ENCODE peak calls at places on chromosomes 11 and 22, in seven cellular contexts. I, X, Y, N, U, O and B are unnamed samples.

GRCh38 chr22:42929838-42930155 is 72.7 kb upstream of the ARFGAP3 start:
- DNase-seq in I (no peak), X (no peak), Y (no peak), N (no peak), U (no peak), O (no peak), B (no peak)

GRCh38 chr11:131592152-131592551 is 221.7 kb downstream of the NTM start:
- DNase-seq in I (no peak), X (no peak), Y (no peak), N (no peak), U (no peak), O (no peak), B (no peak)

GRCh38 chr11:11592146-11592684 is 29.6 kb downstream of the GALNT18 start:
- DNase-seq in I (no peak), X (no peak), Y (no peak), N (no peak), U (no peak), O (no peak), B (no peak)

GRCh38 chr11:82903843-82904586 is 2.5 kb downstream of the DDIAS start:
- DNase-seq in I (no peak), X (no peak), Y (no peak), N (peak), U (no peak), O (no peak), B (no peak)

GRCh38 chr22:49247194-49247924 is 580.3 kb downstream of the BRD1 start:
- DNase-seq in I (no peak), X (no peak), Y (no peak), N (no peak), U (no peak), O (peak), B (no peak)

GRCh38 chr11:73308003-73308962 is at the start of gene ARHGEF17:
- DNase-seq in I (peak), X (peak), Y (peak), N (no peak), U (peak), O (peak), B (peak)

GRCh38 chr22:49536571-49537131 is 291.0 kb downstream of the BRD1 start:
- DNase-seq in I (peak), X (no peak), Y (no peak), N (no peak), U (no peak), O (peak), B (no peak)

GRCh38 chr22:24037851-24038765 is 27.0 kb downstream of the CABIN1 start:
- DNase-seq in I (no peak), X (no peak), Y (no peak), N (no peak), U (no peak), O (no peak), B (no peak)

GRCh38 chr11:16217631-16218030 is 138.7 kb downstream of the SOX6 start:
- DNase-seq in I (no peak), X (peak), Y (no peak), N (no peak), U (no peak), O (no peak), B (peak)

GRCh38 chr11:71962428-71963038 is 33.7 kb downstream of the RNF121 start:
- DNase-seq in I (no peak), X (no peak), Y (no peak), N (peak), U (no peak), O (no peak), B (peak)

GRCh38 chr11:94325681-94326080 is 21.3 kb downstream of the IZUMO1R start:
- DNase-seq in I (no peak), X (peak), Y (no peak), N (peak), U (no peak), O (peak), B (no peak)

GRCh38 chr11:69061713-69062053 is 13.0 kb downstream of the TPCN2 start:
- DNase-seq in I (no peak), X (no peak), Y (no peak), N (no peak), U (no peak), O (no peak), B (no peak)

GRCh38 chr11:1005913-1006312 is 30.6 kb downstream of the MUC6 start:
- DNase-seq in I (peak), X (no peak), Y (peak), N (no peak), U (peak), O (no peak), B (no peak)

GRCh38 chr11:84452211-84452610 is 1166.0 kb upstream of the CCDC90B start:
- DNase-seq in I (no peak), X (no peak), Y (no peak), N (no peak), U (no peak), O (no peak), B (no peak)

GRCh38 chr11:46188017-46188416 is 66.8 kb upstream of the PHF21A start:
- DNase-seq in I (no peak), X (no peak), Y (no peak), N (no peak), U (no peak), O (no peak), B (no peak)

GRCh38 chr11:89293966-89294679 is 116.4 kb downstream of the TYR start:
- DNase-seq in I (no peak), X (no peak), Y (no peak), N (no peak), U (no peak), O (peak), B (peak)

GRCh38 chr11:92779746-92780145 is 189.7 kb upstream of the MTNR1B start:
- DNase-seq in I (no peak), X (no peak), Y (no peak), N (no peak), U (no peak), O (no peak), B (no peak)